ENCODE peak calls at places on chromosomes 7 and 10, in five cellular contexts. N is neural crest cell; L is activated CD4-positive, CD25-positive, alpha-beta regulatory T cell; D is NCI-H460; S is Kasumi-1. I is an unnamed sample.

GRCh38 chr7:95687759-95688343 is 84.5 kb upstream of the DYNC1I1 start:
- DNase-seq in N (peak; percentile 25), L (no peak), D (peak; percentile 49), S (peak; percentile 45), I (peak; percentile 84)

GRCh38 chr7:132518102-132518838 is 58.0 kb downstream of the PLXNA4 start:
- DNase-seq in N (peak; percentile 23), L (no peak), D (peak; percentile 11), S (peak; percentile 32), I (no peak)

GRCh38 chr7:116630932-116631449 is 41.0 kb upstream of the MET start:
- DNase-seq in N (no peak), L (no peak), D (peak; percentile 95), S (no peak), I (no peak)

GRCh38 chr7:139264220-139264619 is 33.2 kb downstream of the UBN2 start:
- DNase-seq in N (no peak), L (no peak), D (no peak), S (no peak), I (no peak)

GRCh38 chr7:103811997-103812396 is 177.5 kb downstream of the RELN start:
- DNase-seq in N (no peak), L (no peak), D (no peak), S (no peak), I (no peak)

GRCh38 chr10:79162861-79163662 is 94.3 kb downstream of the ZMIZ1 start:
- DNase-seq in N (no peak), L (no peak), D (no peak), S (no peak), I (no peak)

GRCh38 chr7:26618898-26619297 is 245.5 kb downstream of the SKAP2 start:
- DNase-seq in N (no peak), L (no peak), D (no peak), S (no peak), I (no peak)

GRCh38 chr7:45456105-45456504 is 118.1 kb upstream of the ADCY1 start:
- DNase-seq in N (no peak), L (no peak), D (no peak), S (no peak), I (no peak)

GRCh38 chr7:100835903-100836811 is 8.8 kb upstream of the EPHB4 start:
- DNase-seq in N (no peak), L (no peak), D (no peak), S (peak; percentile 9), I (no peak)

GRCh38 chr7:116770941-116771340 is 91.4 kb upstream of the CAPZA2 start:
- DNase-seq in N (no peak), L (no peak), D (no peak), S (no peak), I (no peak)

GRCh38 chr7:136134503-136134902 is 157.3 kb upstream of the MTPN start:
- DNase-seq in N (no peak), L (no peak), D (no peak), S (no peak), I (no peak)

GRCh38 chr7:26580666-26581065 is 283.7 kb downstream of the SKAP2 start:
- DNase-seq in N (no peak), L (no peak), D (no peak), S (no peak), I (no peak)

GRCh38 chr7:101516849-101517248 is 112.2 kb downstream of the MYL10 start:
- DNase-seq in N (no peak), L (no peak), D (no peak), S (no peak), I (no peak)

GRCh38 chr10:60942604-60943269 is 1.2 kb downstream of the RHOBTB1 start:
- DNase-seq in N (no peak), L (no peak), D (no peak), S (peak; percentile 87), I (peak; percentile 81)

GRCh38 chr7:116663744-116664143 is 8.3 kb upstream of the MET start:
- DNase-seq in N (no peak), L (no peak), D (no peak), S (no peak), I (no peak)